ENCODE peak calls at places on chromosomes 1 and 21, in eight cellular contexts. I, L, X, N, T, J, S and Q are unnamed samples.

GRCh38 chr1:48254254-48254653 is 31.7 kb downstream of the SLC5A9 start:
- DNase-seq in N (no peak), I (no peak), S (no peak), L (no peak), T (no peak), J (no peak), X (no peak), Q (no peak)

GRCh38 chr1:169683661-169684060 is 27.8 kb downstream of the SELL start:
- DNase-seq in N (no peak), X (no peak), I (no peak), S (no peak), T (no peak), L (no peak), J (no peak), Q (no peak)

GRCh38 chr1:93814059-93814794 is 64.8 kb downstream of the DNTTIP2 start:
- DNase-seq in S (peak), L (peak), J (peak), I (no peak), N (peak), T (peak), X (peak), Q (peak)

GRCh38 chr1:226728448-226728847 is 10.6 kb downstream of the ITPKB start:
- DNase-seq in N (no peak), J (no peak), S (no peak), L (no peak), I (no peak), T (no peak), X (no peak), Q (no peak)

GRCh38 chr1:30748699-30749401 is 8.7 kb downstream of the LAPTM5 start:
- DNase-seq in T (peak), L (no peak), X (no peak), I (no peak), S (no peak), N (no peak), J (no peak), Q (no peak)

GRCh38 chr1:183598386-183598785 is 8.1 kb upstream of the NCF2 start:
- DNase-seq in I (no peak), N (no peak), J (no peak), X (no peak), S (no peak), T (no peak), L (peak), Q (no peak)

GRCh38 chr21:15928196-15928595 is 198.4 kb downstream of the USP25 start:
- DNase-seq in L (no peak), N (no peak), I (no peak), X (no peak), S (no peak), J (no peak), T (no peak), Q (no peak)

GRCh38 chr1:160007577-160008200 is 24.1 kb downstream of the PIGM start:
- DNase-seq in L (peak), N (no peak), J (peak), T (peak), X (peak), S (peak), I (no peak), Q (no peak)

GRCh38 chr1:208203848-208204609 is 40.2 kb downstream of the PLXNA2 start:
- DNase-seq in N (no peak), T (peak), X (peak), S (no peak), L (no peak), J (no peak), I (no peak), Q (no peak)

GRCh38 chr1:155651861-155652661 is 36.5 kb downstream of the YY1AP1 start:
- DNase-seq in J (no peak), I (no peak), L (no peak), T (no peak), X (no peak), N (no peak), S (no peak), Q (peak)

GRCh38 chr1:10697621-10698160 is 98.8 kb downstream of the CASZ1 start:
- DNase-seq in S (no peak), N (no peak), X (no peak), T (no peak), I (no peak), J (no peak), L (no peak), Q (no peak)

GRCh38 chr1:10698726-10699469 is 97.5 kb downstream of the CASZ1 start:
- DNase-seq in I (no peak), J (no peak), N (no peak), S (no peak), X (no peak), T (no peak), L (no peak), Q (no peak)

GRCh38 chr1:10696977-10697376 is 99.5 kb downstream of the CASZ1 start:
- DNase-seq in J (no peak), T (no peak), N (no peak), S (no peak), L (peak), I (no peak), X (peak), Q (no peak)

GRCh38 chr1:10701145-10701544 is 95.3 kb downstream of the CASZ1 start:
- DNase-seq in S (no peak), J (no peak), X (no peak), I (no peak), L (no peak), N (no peak), T (no peak), Q (no peak)

GRCh38 chr1:10699470-10699835 is 97.0 kb downstream of the CASZ1 start:
- DNase-seq in L (no peak), S (no peak), J (no peak), T (no peak), I (no peak), X (no peak), N (no peak), Q (no peak)
- H2AFZ ChIP-seq in L (no peak), S (no peak), J (no peak), T (no peak), I (no peak), X (no peak), N (no peak), Q (no peak)

GRCh38 chr1:165354739-165355138 is 1.8 kb downstream of the LMX1A start:
- DNase-seq in S (no peak), N (no peak), L (no peak), I (no peak), X (no peak), T (no peak), J (peak), Q (no peak)
- H3K4me3 ChIP-seq in S (no peak), N (no peak), L (no peak), I (peak), X (no peak), T (no peak), J (peak), Q (no peak)

DNA sequence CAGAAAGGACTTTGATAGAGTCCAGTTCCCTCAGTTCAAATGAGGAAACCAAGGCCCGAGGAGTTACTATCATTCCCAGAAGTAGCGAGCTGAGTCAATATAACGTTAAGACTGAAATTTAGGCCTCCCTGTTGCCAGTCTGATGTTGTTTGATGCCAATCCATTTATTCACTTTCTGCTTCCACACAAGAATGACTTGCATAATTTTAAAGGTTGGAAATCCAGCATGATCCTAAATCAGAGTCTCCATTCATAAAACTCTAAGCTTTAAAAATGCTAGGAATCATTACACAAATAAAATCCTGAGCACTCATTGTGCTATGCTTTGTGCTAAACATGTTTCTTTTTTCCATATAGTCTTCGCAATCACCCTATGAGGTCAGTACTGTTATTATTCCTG is 414.4 kb downstream of the PTBP2 start:
- DNase-seq in I (no peak), S (no peak), L (no peak), T (no peak), X (no peak), N (no peak), J (no peak), Q (no peak)
- H2AFZ ChIP-seq in I (no peak), S (no peak), L (no peak), T (no peak), X (no peak), N (no peak), J (peak), Q (no peak)

DNA sequence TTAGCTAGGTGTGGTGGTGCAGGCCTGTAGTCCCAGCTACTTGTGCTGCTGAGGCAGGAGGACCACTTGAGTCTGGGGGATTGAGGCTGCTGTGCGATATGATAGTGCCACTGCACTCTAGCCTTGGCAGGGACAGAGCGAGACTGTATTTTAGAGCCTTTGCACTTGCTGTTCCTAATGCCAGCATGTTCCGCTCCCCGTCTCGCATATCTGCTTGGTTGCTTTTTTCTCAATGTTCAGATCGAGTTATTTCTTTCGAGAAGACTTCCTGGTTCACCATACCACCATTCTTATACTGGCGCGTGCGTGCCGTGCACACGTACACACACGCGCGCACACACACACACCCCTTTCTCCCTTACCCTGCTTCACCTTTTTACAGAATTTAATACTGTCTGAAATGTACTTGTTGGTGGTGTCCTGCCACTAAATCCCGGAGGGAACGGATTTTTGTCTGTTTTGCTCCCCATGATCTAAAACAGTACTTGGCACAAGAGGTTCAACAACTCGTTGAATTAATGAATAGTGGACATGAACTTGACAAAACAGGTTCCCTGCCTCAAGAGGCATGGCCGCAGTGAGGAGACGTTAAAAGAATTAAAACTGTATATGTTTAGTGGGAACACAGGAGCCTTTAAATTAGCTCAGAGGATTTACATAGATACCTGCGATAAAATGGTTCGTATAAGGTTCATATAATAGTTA is 1.1 kb upstream of the RPRD2 start:
- DNase-seq in I (no peak), L (no peak), S (no peak), J (no peak), X (no peak), N (no peak), T (no peak), Q (no peak)
- H3K4me3 ChIP-seq in I (peak), L (peak), S (peak), J (peak), X (peak), N (peak), T (peak), Q (peak)

GRCh38 chr1:67114162-67114561 is 20.6 kb downstream of the C1orf141 start:
- DNase-seq in L (no peak), N (no peak), J (no peak), S (no peak), X (no peak), T (no peak), I (no peak), Q (no peak)

GRCh38 chr1:67105508-67105907 is 29.3 kb downstream of the C1orf141 start:
- DNase-seq in J (no peak), I (no peak), N (no peak), L (no peak), T (no peak), S (no peak), X (no peak), Q (no peak)

DNA sequence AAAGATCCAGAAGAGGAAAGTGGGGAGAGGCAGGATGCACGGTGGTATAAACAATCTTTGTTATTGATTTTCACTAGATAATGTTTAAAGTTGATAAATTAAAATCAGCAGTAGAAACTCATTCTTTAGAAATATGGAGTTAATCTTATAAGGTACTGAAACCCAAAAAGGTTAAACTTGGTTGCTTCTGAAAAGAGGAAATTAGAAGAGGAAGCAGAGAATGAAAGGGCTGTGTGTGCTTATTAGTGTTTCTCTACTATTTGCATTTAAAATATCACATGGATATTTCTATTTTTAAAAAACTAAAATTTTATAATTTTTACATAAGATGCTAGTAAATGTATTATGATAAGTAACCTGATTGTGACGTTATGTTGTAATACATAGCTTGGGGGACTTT is 24.4 kb downstream of the C1orf141 start:
- DNase-seq in L (no peak), N (no peak), I (no peak), X (no peak), T (no peak), S (no peak), J (no peak), Q (no peak)
- H2AFZ ChIP-seq in L (no peak), N (no peak), I (no peak), X (no peak), T (no peak), S (no peak), J (no peak), Q (no peak)

DNA sequence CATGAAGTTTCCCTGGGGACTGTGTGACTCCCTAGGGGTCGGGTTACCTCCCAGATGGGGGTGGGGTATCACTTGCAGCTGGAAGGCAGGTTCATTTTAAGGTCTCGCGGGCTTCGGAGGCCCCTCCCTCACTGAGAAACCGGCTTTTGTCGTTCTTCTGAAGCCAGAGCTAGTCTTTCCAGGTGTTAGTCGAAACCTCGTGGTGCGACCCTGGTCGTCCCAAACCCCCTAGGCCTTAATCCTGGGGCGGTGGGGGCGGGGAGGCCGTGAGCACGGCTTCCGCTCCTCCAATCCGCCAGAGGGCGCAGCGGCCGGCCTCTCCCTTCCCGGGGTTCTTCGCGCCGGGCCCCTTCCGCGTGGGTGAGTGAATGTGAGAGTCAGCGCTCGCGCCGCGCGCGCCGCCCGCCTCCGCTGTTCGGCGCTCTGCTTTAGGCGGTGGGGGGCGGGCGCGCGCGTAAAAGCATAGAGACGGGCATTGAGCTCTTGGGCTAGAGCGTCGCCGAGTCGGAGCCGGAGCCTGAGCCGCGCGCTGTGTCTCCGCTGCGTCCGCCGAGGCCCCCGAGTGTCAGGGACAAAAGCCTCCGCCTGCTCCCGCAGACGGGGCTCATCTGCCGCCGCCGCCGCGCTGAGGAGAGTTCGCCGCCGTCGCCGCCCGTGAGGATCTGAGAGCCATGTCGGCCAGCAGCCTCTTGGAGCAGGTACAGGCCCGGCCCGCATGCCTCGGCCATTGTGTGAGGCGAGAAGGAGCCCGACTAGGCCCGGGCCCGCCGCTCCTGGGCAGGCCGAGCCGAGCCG is at the start of gene YTHDF2:
- DNase-seq in S (peak), L (peak), N (peak), X (peak), J (peak), T (peak), I (peak), Q (peak)
- H3K4me3 ChIP-seq in S (peak), L (peak), N (peak), X (peak), J (peak), T (peak), I (peak), Q (peak)